ENCODE peak calls at places on chromosome 18, in four cellular contexts. K is HepG2, I is GM12878, L is K562. W is an unnamed sample.

GRCh38 chr18:68426731-68427315 is 288.1 kb downstream of the TMX3 start:
- DNase-seq in K (no peak), I (no peak), L (no peak), W (no peak)

GRCh38 chr18:77114564-77115391 is 17.8 kb downstream of the MBP start:
- DNase-seq in K (peak; percentile 93), I (no peak), L (peak; percentile 15), W (no peak)

GRCh38 chr18:77165489-77166415 is 33.2 kb upstream of the MBP start:
- DNase-seq in K (no peak), I (no peak), L (no peak), W (no peak)

GRCh38 chr18:70332694-70333093 is 43.8 kb downstream of the SOCS6 start:
- DNase-seq in K (peak; percentile 58), I (no peak), L (no peak), W (no peak)

GRCh38 chr18:37375181-37375580 is 190.4 kb downstream of the CELF4 start:
- DNase-seq in K (no peak), I (no peak), L (no peak), W (no peak)

GRCh38 chr18:13270279-13270911 is 51.8 kb downstream of the LDLRAD4 start:
- DNase-seq in K (no peak), I (no peak), L (no peak), W (no peak)

GRCh38 chr18:56021136-56021813 is 433.3 kb upstream of the TCF4 start:
- DNase-seq in K (no peak), I (no peak), L (no peak), W (no peak)

GRCh38 chr18:27762054-27762453 is 414.9 kb downstream of the CDH2 start:
- DNase-seq in K (no peak), I (no peak), L (no peak), W (no peak)

GRCh38 chr18:33761363-33761762 is 183.3 kb downstream of the ASXL3 start:
- DNase-seq in K (no peak), I (no peak), L (no peak), W (peak; percentile 45)

GRCh38 chr18:62883937-62884735 is 168.8 kb downstream of the PHLPP1 start:
- DNase-seq in K (no peak), I (no peak), L (no peak), W (no peak)

GRCh38 chr18:76494541-76495403 is at the start of gene ZNF516:
- DNase-seq in K (peak; percentile 25), I (no peak), L (no peak), W (no peak)

GRCh38 chr18:13993730-13994129 is 78.4 kb upstream of the MC2R start:
- DNase-seq in K (no peak), I (no peak), L (no peak), W (no peak)

GRCh38 chr18:55401638-55402191 is 186.3 kb downstream of the TCF4 start:
- DNase-seq in K (peak; percentile 2), I (no peak), L (no peak), W (no peak)

GRCh38 chr18:67310826-67311225 is 205.7 kb downstream of the DSEL start:
- DNase-seq in K (no peak), I (no peak), L (no peak), W (no peak)

GRCh38 chr18:13246591-13246990 is 28.0 kb downstream of the LDLRAD4 start:
- DNase-seq in K (no peak), I (no peak), L (no peak), W (no peak)

GRCh38 chr18:471701-472100 is 28.8 kb downstream of the COLEC12 start:
- DNase-seq in K (no peak), I (no peak), L (no peak), W (no peak)

GRCh38 chr18:27685807-27686412 is 491.0 kb downstream of the CDH2 start:
- DNase-seq in K (peak; percentile 14), I (no peak), L (peak; percentile 17), W (peak; percentile 20)

GRCh38 chr18:519019-519879 is 18.7 kb upstream of the COLEC12 start:
- DNase-seq in K (no peak), I (peak; percentile 43), L (peak; percentile 62), W (no peak)

GRCh38 chr18:67665266-67665665 is 148.7 kb upstream of the DSEL start:
- DNase-seq in K (no peak), I (no peak), L (no peak), W (no peak)

GRCh38 chr18:58213931-58214431 is 170.0 kb downstream of the NEDD4L start:
- DNase-seq in K (no peak), I (no peak), L (no peak), W (no peak)

GRCh38 chr18:80119111-80119510 is 10.0 kb downstream of the ADNP2 start:
- DNase-seq in K (no peak), I (no peak), L (no peak), W (no peak)

GRCh38 chr18:77131100-77131651 is 1.4 kb downstream of the MBP start:
- DNase-seq in K (no peak), I (no peak), L (no peak), W (no peak)

GRCh38 chr18:2911533-2911932 is 64.7 kb downstream of the EMILIN2 start:
- DNase-seq in K (no peak), I (no peak), L (no peak), W (no peak)

GRCh38 chr18:57915848-57916596 is 112.9 kb upstream of the ATP8B1 start:
- DNase-seq in K (peak; percentile 17), I (no peak), L (peak; percentile 11), W (no peak)

GRCh38 chr18:79924814-79925655 is 26.4 kb downstream of the SLC66A2 start:
- DNase-seq in K (no peak), I (no peak), L (no peak), W (no peak)

GRCh38 chr18:13147146-13147545 is 71.4 kb upstream of the LDLRAD4 start:
- DNase-seq in K (peak; percentile 47), I (no peak), L (no peak), W (no peak)

GRCh38 chr18:37422116-37422515 is 143.5 kb downstream of the CELF4 start:
- DNase-seq in K (no peak), I (no peak), L (no peak), W (no peak)

GRCh38 chr18:79485788-79486355 is 90.1 kb downstream of the NFATC1 start:
- DNase-seq in K (no peak), I (no peak), L (no peak), W (no peak)

GRCh38 chr18:62904396-62905285 is 189.3 kb downstream of the PHLPP1 start:
- DNase-seq in K (peak; percentile 38), I (no peak), L (no peak), W (no peak)

GRCh38 chr18:475202-475624 is 25.3 kb downstream of the COLEC12 start:
- DNase-seq in K (peak; percentile 49), I (no peak), L (no peak), W (no peak)

GRCh38 chr18:28984731-28985130 is 807.8 kb upstream of the CDH2 start:
- DNase-seq in K (no peak), I (no peak), L (no peak), W (no peak)

GRCh38 chr18:26863921-26864497 is 1.5 kb downstream of the AQP4 start:
- DNase-seq in K (no peak), I (no peak), L (no peak), W (no peak)

GRCh38 chr18:72700961-72701710 is 157.0 kb upstream of the CBLN2 start:
- DNase-seq in K (peak; percentile 9), I (no peak), L (peak; percentile 0), W (no peak)

GRCh38 chr18:58209326-58209725 is 165.3 kb downstream of the NEDD4L start:
- DNase-seq in K (no peak), I (no peak), L (no peak), W (no peak)

DNA sequence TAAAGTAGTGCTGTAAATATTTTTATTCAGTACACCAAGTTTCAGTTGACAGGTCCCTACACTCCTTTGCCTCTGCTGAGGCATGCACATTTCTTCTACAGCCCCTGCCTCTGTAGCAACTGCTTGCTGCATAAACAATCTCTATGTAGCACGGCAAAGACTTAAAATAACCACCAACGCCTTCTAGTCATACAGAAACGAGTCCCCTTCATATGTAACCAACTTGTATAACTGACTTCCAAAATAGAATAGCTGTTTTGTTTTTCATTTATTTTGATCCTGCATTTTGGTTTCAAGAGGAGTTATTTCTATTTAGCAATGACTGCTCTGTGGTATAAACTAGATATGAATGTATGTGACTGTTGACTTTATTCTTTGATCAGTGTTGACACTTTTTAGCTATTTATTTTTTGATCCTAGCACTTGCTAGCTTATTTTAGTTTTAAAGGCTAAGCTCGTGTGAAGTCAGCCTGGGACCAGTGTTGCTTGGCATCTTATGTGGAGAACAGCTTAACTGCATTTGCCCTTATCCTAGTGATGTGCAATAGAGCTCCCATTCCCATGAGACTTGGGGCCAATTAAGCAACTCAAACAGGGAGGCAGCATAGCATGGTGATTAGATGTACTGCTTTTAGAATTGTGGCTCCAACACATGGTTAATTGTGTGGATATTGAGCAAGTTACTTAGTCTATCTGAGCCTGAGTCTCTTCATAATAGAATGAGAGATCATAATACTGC is 79.6 kb downstream of the HRH4 start:
- DNase-seq in K (no peak), I (no peak), L (no peak), W (no peak)
- TF ChIP-seq TARDBP in K (no peak), I (no peak), L (no peak), W (no peak)

DNA sequence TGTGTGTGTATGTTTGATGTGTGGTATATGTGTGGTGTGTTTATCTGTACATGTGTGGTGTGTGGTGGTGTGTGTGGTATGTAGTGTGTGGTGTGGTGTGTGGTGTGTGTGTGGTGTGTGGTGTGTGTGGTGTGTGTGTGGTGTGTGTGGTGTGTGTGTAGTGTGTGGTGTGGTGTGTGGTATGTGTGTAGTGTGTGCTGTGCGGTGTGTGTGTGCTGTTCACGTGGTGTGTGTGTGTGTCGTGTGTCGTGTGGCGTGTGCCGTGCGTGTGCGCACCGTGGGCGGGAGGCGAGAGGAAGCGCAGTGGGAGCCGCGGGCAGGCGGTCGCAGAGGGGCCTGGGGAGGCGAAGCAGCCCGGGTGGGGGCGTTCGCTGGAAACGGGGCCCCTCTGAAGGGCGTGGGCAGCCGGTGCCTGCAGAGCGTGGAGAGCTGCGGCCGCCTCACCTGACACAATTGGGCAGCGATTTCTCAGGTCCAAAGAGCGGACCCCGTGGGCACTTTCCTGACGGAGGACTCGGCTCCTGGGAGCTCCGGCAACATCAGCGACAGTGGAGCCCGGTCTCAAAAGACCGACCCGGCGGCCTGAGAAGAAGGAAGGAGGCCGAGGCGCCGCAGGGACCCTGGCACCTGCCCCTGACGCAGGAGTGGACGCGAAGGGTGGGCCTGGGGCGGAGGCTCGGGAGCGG is 741.1 kb upstream of the SALL3 start:
- DNase-seq in K (no peak), I (no peak), L (no peak), W (no peak)
- TF ChIP-seq FOXM1 in K (no peak), I (no peak), L (no peak), W (no peak)

DNA sequence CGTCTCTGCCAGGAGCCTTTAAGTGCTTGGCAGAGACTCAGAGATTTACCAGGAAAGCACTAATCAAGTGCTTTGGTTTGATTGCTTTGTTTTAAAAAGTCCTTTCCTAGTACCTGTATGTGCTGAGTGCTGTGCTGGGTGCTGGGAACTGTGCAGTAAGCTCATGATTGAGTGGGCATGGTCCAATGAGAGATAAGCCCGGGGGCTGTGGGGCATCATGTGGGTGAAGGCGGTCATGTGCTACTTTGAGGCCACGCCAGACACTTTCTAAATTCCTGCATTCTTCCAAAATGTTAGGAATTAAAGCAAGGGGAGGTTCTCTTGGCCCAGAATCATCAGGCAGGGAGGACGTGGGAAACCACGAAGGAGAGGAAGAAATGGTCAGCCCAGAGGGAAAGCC is 109.0 kb downstream of the ACAA2 start:
- DNase-seq in K (no peak), I (no peak), L (no peak), W (no peak)
- TF ChIP-seq FOXK2 in K (no peak), I (no peak), L (no peak), W (no peak)

DNA sequence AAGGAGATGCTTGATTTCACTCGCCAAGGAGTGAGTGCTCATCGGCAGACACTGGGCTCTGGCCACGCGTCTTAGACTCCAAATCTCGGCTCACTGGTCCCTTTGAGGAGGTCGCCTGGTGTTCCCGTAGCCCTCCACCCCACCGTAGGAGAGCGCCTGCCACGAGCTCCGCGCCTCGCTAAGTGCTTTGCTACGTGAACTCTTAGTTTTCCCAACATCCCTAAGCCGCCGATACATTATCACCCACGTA is 805 bp upstream of the LIPG start:
- DNase-seq in K (no peak), I (no peak), L (no peak), W (no peak)
- TF ChIP-seq TARDBP in K (no peak), I (no peak), L (no peak), W (no peak)

W was measured in HEK293T.